ENCODE peak calls at places on chromosomes 5 and 9, in four cellular contexts. B is amniotic stem cell, K is fibroblast of mammary gland, I is dermis blood vessel endothelial cell. A is an unnamed sample.

GRCh38 chr9:16501098-16501663 is 369.3 kb downstream of the BNC2 start:
- DNase-seq in B (no peak), K (peak), I (peak), A (peak)

GRCh38 chr5:73938280-73938937 is 312.4 kb downstream of the ARHGEF28 start:
- DNase-seq in B (peak), K (peak), I (peak), A (peak)

GRCh38 chr5:158849219-158849791 is 250.4 kb downstream of the EBF1 start:
- DNase-seq in B (no peak), K (no peak), I (no peak), A (no peak)

GRCh38 chr9:91182429-91182828 is 179.3 kb downstream of the AUH start:
- DNase-seq in B (no peak), K (peak), I (no peak), A (peak)

GRCh38 chr5:117621921-117622320 is 1047.3 kb upstream of the SEMA6A start:
- DNase-seq in B (no peak), K (no peak), I (no peak), A (no peak)

GRCh38 chr5:157175071-157175612 is 5.5 kb upstream of the ITK start:
- DNase-seq in B (no peak), K (no peak), I (no peak), A (no peak)

GRCh38 chr9:137724114-137724445 is 105.3 kb downstream of the EHMT1 start:
- DNase-seq in B (no peak), K (peak), I (peak), A (peak)

GRCh38 chr9:71733176-71733575 is 35.1 kb downstream of the CEMIP2 start:
- DNase-seq in B (no peak), K (peak), I (no peak), A (no peak)